ENCODE peak calls at places on chromosomes 1 and 21, in seven cellular contexts. J is PC-9, N is SK-N-SH, I is OCI-LY7, C is HCT116, R is hepatocyte, D is Karpas-422. O is an unnamed sample. For H3K9me2, the result is how much of the 10 kb centered on the place peaks cover.

GRCh38 chr1:1260843-1261560 is 12.7 kb downstream of the UBE2J2 start:
- DNase-seq in J (no peak), N (no peak), I (no peak), C (no peak), R (no peak), D (no peak), O (no peak)

GRCh38 chr1:226489718-226490440 is 58.7 kb upstream of the STUM start:
- DNase-seq in J (no peak), N (no peak), I (no peak), C (no peak), R (no peak), D (no peak), O (no peak)

GRCh38 chr21:35084869-35085268 is 35.8 kb upstream of the RUNX1 start:
- DNase-seq in J (no peak), N (no peak), I (no peak), C (no peak), R (no peak), D (no peak), O (peak)

GRCh38 chr1:42747125-42747524 is 7.1 kb upstream of the CLDN19 start:
- DNase-seq in J (peak), N (peak), I (peak), C (no peak), R (peak), D (peak), O (peak)

GRCh38 chr1:109404838-109405237 is 7.1 kb upstream of the SORT1 start:
- DNase-seq in J (no peak), N (no peak), I (no peak), C (no peak), R (no peak), D (no peak), O (no peak)

GRCh38 chr1:93680121-93681094 is 1.2 kb downstream of the BCAR3 start:
- DNase-seq in J (peak), N (peak), I (peak), C (peak), R (peak), D (peak), O (peak)

GRCh38 chr1:22521692-22522091 is 41.6 kb upstream of the EPHA8 start:
- DNase-seq in J (no peak), N (no peak), I (no peak), C (no peak), R (no peak), D (no peak), O (no peak)

GRCh38 chr1:97893844-97894243 is 27.0 kb downstream of the DPYD start:
- DNase-seq in J (no peak), N (no peak), I (no peak), C (no peak), R (no peak), D (no peak), O (peak)

DNA sequence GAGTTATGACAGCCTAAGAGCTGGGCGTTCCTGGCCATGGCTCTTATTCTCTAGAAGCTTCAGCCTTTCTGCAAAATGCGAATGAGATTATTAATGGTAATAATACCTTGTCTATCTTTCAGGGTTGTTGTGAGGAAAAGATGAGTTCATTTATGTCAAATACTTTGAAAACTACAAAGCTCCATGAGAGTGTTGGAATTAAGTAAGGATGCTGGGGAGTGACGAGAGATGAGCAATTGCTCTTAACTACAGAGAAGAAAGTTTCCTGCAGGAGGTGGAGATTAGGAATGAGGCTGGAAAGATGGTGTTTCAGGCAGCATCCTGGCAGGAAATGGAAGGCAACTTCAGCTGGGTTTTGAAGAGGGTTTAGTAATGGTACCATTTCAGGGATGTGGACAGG is 124.2 kb downstream of the CACNA1E start:
- DNase-seq in J (no peak), N (no peak), I (no peak), C (no peak), R (no peak), D (no peak), O (no peak)
- H3K9me2 ChIP-seq in J (under half), N (under half), I (under half), C (under half), R (under half), D (under half), O (under half)

DNA sequence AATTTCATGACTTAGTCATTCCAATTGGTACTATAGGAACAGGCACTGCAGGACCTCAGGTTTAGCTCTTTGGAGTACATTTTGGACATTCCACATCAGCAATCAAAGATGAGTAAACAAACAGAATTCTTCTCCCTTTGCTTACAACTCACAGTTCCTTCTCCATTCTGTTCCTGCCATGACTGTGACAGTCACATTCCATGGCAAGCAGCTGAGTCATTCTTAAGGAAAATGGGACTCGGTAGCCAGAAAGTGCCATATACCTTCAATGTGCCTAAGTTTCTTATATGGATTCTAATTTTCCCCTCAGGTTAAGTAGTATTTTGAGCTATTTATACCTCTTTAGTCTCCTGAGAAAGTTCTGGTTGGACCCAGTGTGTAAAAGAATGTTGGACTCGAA is 25.6 kb downstream of the CRCT1 start:
- DNase-seq in J (no peak), N (no peak), I (no peak), C (no peak), R (no peak), D (no peak), O (no peak)
- H3K9me2 ChIP-seq in J (under half), N (under half), I (under half), C (under half), R (under half), D (under half), O (under half)

GRCh38 chr1:114043046-114043445 is 63.8 kb downstream of the OLFML3 start:
- DNase-seq in J (no peak), N (no peak), I (no peak), C (no peak), R (no peak), D (no peak), O (no peak)
- H3K9me2 ChIP-seq in J (under half), N (under half), I (under half), C (under half), R (under half), D (under half), O (under half)

GRCh38 chr21:36122977-36123376 is 11.9 kb upstream of the CBR3 start:
- DNase-seq in J (no peak), N (no peak), I (no peak), C (no peak), R (no peak), D (peak), O (peak)

GRCh38 chr21:36126166-36126565 is 8.7 kb upstream of the CBR3 start:
- DNase-seq in J (peak), N (no peak), I (no peak), C (no peak), R (no peak), D (peak), O (peak)

GRCh38 chr21:36125513-36126121 is 9.3 kb upstream of the CBR3 start:
- DNase-seq in J (peak), N (peak), I (peak), C (no peak), R (peak), D (peak), O (peak)

GRCh38 chr21:36126621-36127110 is 8.2 kb upstream of the CBR3 start:
- DNase-seq in J (no peak), N (no peak), I (no peak), C (no peak), R (no peak), D (no peak), O (no peak)

GRCh38 chr21:36124395-36124794 is 10.5 kb upstream of the CBR3 start:
- DNase-seq in J (no peak), N (no peak), I (no peak), C (no peak), R (no peak), D (no peak), O (no peak)
- H3K9me2 ChIP-seq in J (under half), N (under half), I (under half), C (under half), R (under half), D (under half), O (under half)

GRCh38 chr1:157357111-157357510 is 195.2 kb downstream of the FCRL5 start:
- DNase-seq in J (no peak), N (no peak), I (no peak), C (no peak), R (no peak), D (no peak), O (no peak)

GRCh38 chr1:157363660-157364140 is 188.6 kb downstream of the FCRL5 start:
- DNase-seq in J (no peak), N (peak), I (peak), C (peak), R (peak), D (peak), O (peak)

GRCh38 chr1:157359309-157360020 is 192.8 kb downstream of the FCRL5 start:
- DNase-seq in J (no peak), N (no peak), I (no peak), C (no peak), R (peak), D (no peak), O (no peak)

GRCh38 chr1:157356611-157357010 is 195.7 kb downstream of the FCRL5 start:
- DNase-seq in J (no peak), N (no peak), I (no peak), C (no peak), R (no peak), D (no peak), O (no peak)

GRCh38 chr1:157360021-157360390 is 192.3 kb downstream of the FCRL5 start:
- DNase-seq in J (no peak), N (no peak), I (no peak), C (no peak), R (no peak), D (no peak), O (no peak)
- H3K9me2 ChIP-seq in J (under half), N (under half), I (under half), C (under half), R (under half), D (under half), O (under half)

GRCh38 chr1:204062106-204062505 is 10.8 kb upstream of the SOX13 start:
- DNase-seq in J (no peak), N (no peak), I (no peak), C (no peak), R (no peak), D (no peak), O (no peak)
- H3K9me2 ChIP-seq in J (under half), N (under half), I (under half), C (under half), R (under half), D (under half), O (under half)

GRCh38 chr21:45640888-45641479 is 2.5 kb upstream of the PCBP3 start:
- DNase-seq in J (no peak), N (no peak), I (peak), C (no peak), R (peak), D (no peak), O (peak)
- H3K9me2 ChIP-seq in J (under half), N (under half), I (under half), C (under half), R (under half), D (under half), O (under half)

DNA sequence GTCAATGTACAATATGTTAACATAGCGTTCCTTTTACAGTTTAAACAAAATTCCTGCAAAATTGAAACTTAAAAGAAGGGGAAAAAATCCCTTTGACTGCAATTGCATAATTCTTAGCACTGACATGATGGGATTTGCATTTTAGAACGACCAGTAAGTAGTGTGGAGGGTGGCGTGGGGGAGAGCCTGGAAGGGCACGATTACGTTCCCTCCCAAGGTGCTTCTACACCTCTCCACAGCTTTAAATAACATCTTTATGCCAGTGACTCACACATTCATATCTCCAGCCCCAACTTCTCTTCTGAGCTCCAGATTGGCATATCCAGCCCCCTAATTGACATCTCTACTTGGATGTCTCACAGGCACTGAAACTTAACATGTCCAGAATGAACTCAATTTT is 64.3 kb downstream of the OLFML3 start:
- DNase-seq in J (no peak), N (no peak), I (no peak), C (no peak), R (no peak), D (no peak), O (no peak)
- H3K9me2 ChIP-seq in J (under half), N (under half), I (under half), C (under half), R (under half), D (under half), O (under half)

GRCh38 chr1:221865808-221866207 is 123.9 kb upstream of the DUSP10 start:
- DNase-seq in J (no peak), N (peak), I (no peak), C (no peak), R (no peak), D (no peak), O (peak)

GRCh38 chr1:221871056-221871455 is 129.2 kb upstream of the DUSP10 start:
- DNase-seq in J (no peak), N (no peak), I (no peak), C (no peak), R (no peak), D (no peak), O (no peak)

GRCh38 chr1:221869759-221870158 is 127.9 kb upstream of the DUSP10 start:
- DNase-seq in J (no peak), N (no peak), I (no peak), C (no peak), R (no peak), D (no peak), O (peak)

GRCh38 chr1:221873663-221874062 is 131.8 kb upstream of the DUSP10 start:
- DNase-seq in J (no peak), N (no peak), I (no peak), C (no peak), R (no peak), D (no peak), O (no peak)

GRCh38 chr1:221868894-221869293 is 127.0 kb upstream of the DUSP10 start:
- DNase-seq in J (no peak), N (no peak), I (no peak), C (no peak), R (no peak), D (no peak), O (peak)
- H3K9me2 ChIP-seq in J (under half), N (under half), I (under half), C (under half), R (under half), D (under half), O (under half)

GRCh38 chr1:212610575-212610967 is 2.0 kb downstream of the ATF3 start:
- DNase-seq in J (no peak), N (no peak), I (no peak), C (no peak), R (no peak), D (no peak), O (no peak)
- H3K9me2 ChIP-seq in J (under half), N (under half), I (under half), C (under half), R (under half), D (under half), O (under half)

O was measured in GM23248.